ENCODE peak calls at places on chromosome 20, in eight cellular contexts. Z is endothelial cell of umbilical vein, A is IMR-90, Q is cardiac muscle cell, B is T-helper 17 cell, R is tibial nerve, O is heart right ventricle, I is astrocyte. K is an unnamed sample.

GRCh38 chr20:56974499-56975250 is 291.8 kb downstream of the BMP7 start:
- DNase-seq in Z (no peak), A (peak; percentile 37), Q (peak; percentile 62), B (no peak), R (no peak), O (no peak), I (peak; percentile 32), K (no peak)

GRCh38 chr20:33338465-33339258 is 55.6 kb downstream of the BPIFB1 start:
- DNase-seq in Z (no peak), A (no peak), Q (no peak), B (no peak), R (no peak), O (no peak), I (no peak), K (no peak)

GRCh38 chr20:1860446-1860845 is 34.8 kb upstream of the SIRPA start:
- DNase-seq in Z (no peak), A (peak; percentile 74), Q (peak; percentile 87), B (no peak), R (no peak), O (no peak), I (peak; percentile 89), K (no peak)

GRCh38 chr20:3909952-3910366 is 20.8 kb downstream of the PANK2 start:
- DNase-seq in Z (no peak), A (no peak), Q (no peak), B (no peak), R (no peak), O (no peak), I (no peak), K (no peak)

GRCh38 chr20:45924391-45925261 is 9.9 kb upstream of the PCIF1 start:
- DNase-seq in Z (peak; percentile 73), A (peak; percentile 61), Q (peak; percentile 80), B (no peak), R (peak; percentile 41), O (no peak), I (no peak), K (no peak)

GRCh38 chr20:10427060-10427692 is 6.8 kb downstream of the MKKS start:
- DNase-seq in Z (peak; percentile 79), A (peak; percentile 74), Q (peak; percentile 82), B (peak; percentile 15), R (no peak), O (peak; percentile 39), I (peak; percentile 51), K (no peak)

GRCh38 chr20:19995220-19995863 is 21.8 kb upstream of the NAA20 start:
- DNase-seq in Z (peak; percentile 65), A (peak; percentile 64), Q (peak; percentile 76), B (no peak), R (no peak), O (no peak), I (peak; percentile 46), K (no peak)

GRCh38 chr20:32972181-32973076 is 31.8 kb downstream of the SUN5 start:
- DNase-seq in Z (peak; percentile 8), A (no peak), Q (no peak), B (peak; percentile 77), R (no peak), O (no peak), I (no peak), K (no peak)

GRCh38 chr20:2800590-2801458 is at the start of gene CPXM1:
- DNase-seq in Z (peak; percentile 26), A (no peak), Q (peak; percentile 67), B (no peak), R (no peak), O (no peak), I (no peak), K (no peak)

GRCh38 chr20:19693508-19693907 is 64.5 kb upstream of the RIN2 start:
- DNase-seq in Z (no peak), A (no peak), Q (no peak), B (no peak), R (no peak), O (no peak), I (no peak), K (no peak)

GRCh38 chr20:22414354-22414753 is 170.0 kb downstream of the FOXA2 start:
- DNase-seq in Z (no peak), A (no peak), Q (peak; percentile 81), B (no peak), R (no peak), O (no peak), I (no peak), K (no peak)

GRCh38 chr20:371755-372542 is 8.6 kb upstream of the TRIB3 start:
- DNase-seq in Z (peak; percentile 93), A (peak; percentile 88), Q (peak; percentile 96), B (no peak), R (peak; percentile 37), O (peak; percentile 72), I (peak; percentile 54), K (peak; percentile 92)

GRCh38 chr20:25858495-25859425 is 162.1 kb upstream of the ZNF337 start:
- DNase-seq in Z (no peak), A (no peak), Q (no peak), B (no peak), R (no peak), O (no peak), I (no peak), K (no peak)

GRCh38 chr20:23442436-23442835 is 3.0 kb downstream of the CSTL1 start:
- DNase-seq in Z (no peak), A (no peak), Q (no peak), B (no peak), R (no peak), O (no peak), I (no peak), K (no peak)

GRCh38 chr20:61804896-61805295 is 260.8 kb downstream of the TAF4 start:
- DNase-seq in Z (no peak), A (no peak), Q (no peak), B (no peak), R (no peak), O (no peak), I (peak; percentile 3), K (no peak)

GRCh38 chr20:19867940-19868371 is 109.9 kb downstream of the RIN2 start:
- DNase-seq in Z (no peak), A (no peak), Q (no peak), B (no peak), R (no peak), O (no peak), I (no peak), K (no peak)

GRCh38 chr20:34190679-34191090 is 50.5 kb upstream of the ASIP start:
- DNase-seq in Z (peak; percentile 82), A (peak; percentile 87), Q (peak; percentile 93), B (no peak), R (peak; percentile 52), O (peak; percentile 52), I (peak; percentile 67), K (peak; percentile 54)

GRCh38 chr20:3932277-3933073 is 43.3 kb downstream of the PANK2 start:
- DNase-seq in Z (peak; percentile 82), A (peak; percentile 29), Q (no peak), B (no peak), R (no peak), O (no peak), I (no peak), K (no peak)

GRCh38 chr20:43028470-43028869 is 161.2 kb downstream of the PTPRT start:
- DNase-seq in Z (no peak), A (no peak), Q (no peak), B (no peak), R (no peak), O (no peak), I (no peak), K (no peak)

GRCh38 chr20:51767018-51767866 is 948 bp downstream of the ATP9A start:
- DNase-seq in Z (peak; percentile 42), A (no peak), Q (peak; percentile 35), B (no peak), R (peak; percentile 41), O (peak; percentile 70), I (peak; percentile 18), K (peak; percentile 87)
- H3K9me3 ChIP-seq in Z (no peaks in the 10 kb centered on the region), A (no peaks in the 10 kb centered on the region), Q (no peaks in the 10 kb centered on the region), B (no peaks in the 10 kb centered on the region), R (no peaks in the 10 kb centered on the region), O (no peaks in the 10 kb centered on the region), I (no peaks in the 10 kb centered on the region), K (no peaks in the 10 kb centered on the region)

DNA sequence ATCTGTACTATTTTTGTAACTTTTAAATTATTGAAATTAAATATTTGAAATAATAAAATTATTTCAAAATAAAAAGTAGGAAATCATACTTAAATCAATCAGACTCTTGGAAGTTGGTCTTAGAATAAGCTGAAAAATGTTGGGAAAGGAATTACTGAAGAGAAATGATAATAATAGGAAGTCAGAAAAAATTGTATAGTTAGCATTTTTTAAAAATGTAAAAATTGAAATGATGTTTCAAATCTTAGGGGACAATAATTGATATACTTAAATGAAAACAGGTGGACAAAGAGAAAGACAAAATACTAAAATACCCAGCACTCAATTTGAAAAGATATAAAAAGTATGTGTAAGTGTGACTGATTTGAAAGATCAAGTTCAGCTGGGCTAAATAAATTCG is 186.1 kb downstream of the BMP2 start:
- DNase-seq in Z (no peak), A (no peak), Q (no peak), B (no peak), R (no peak), O (no peak), I (no peak), K (no peak)
- H3K9me3 ChIP-seq in Z (no peaks in the 10 kb centered on the region), A (peaks cover 2% of the 10 kb centered on the region), Q (no peaks in the 10 kb centered on the region), B (no peaks in the 10 kb centered on the region), R (no peaks in the 10 kb centered on the region), O (peaks cover 27% of the 10 kb centered on the region), I (no peaks in the 10 kb centered on the region), K (no peaks in the 10 kb centered on the region)

GRCh38 chr20:60691966-60692615 is 560.0 kb upstream of the CDH4 start:
- DNase-seq in Z (no peak), A (no peak), Q (no peak), B (no peak), R (no peak), O (no peak), I (no peak), K (no peak)
- H3K9me3 ChIP-seq in Z (peaks cover 2% of the 10 kb centered on the region), A (peaks cover 4% of the 10 kb centered on the region), Q (no peaks in the 10 kb centered on the region), B (no peaks in the 10 kb centered on the region), R (no peaks in the 10 kb centered on the region), O (no peaks in the 10 kb centered on the region), I (no peaks in the 10 kb centered on the region), K (peaks cover under 1% of the 10 kb centered on the region)

GRCh38 chr20:41594514-41595322 is 23.5 kb downstream of the CHD6 start:
- DNase-seq in Z (no peak), A (no peak), Q (no peak), B (no peak), R (no peak), O (no peak), I (no peak), K (no peak)

GRCh38 chr20:41601742-41602141 is 16.4 kb downstream of the CHD6 start:
- DNase-seq in Z (no peak), A (no peak), Q (no peak), B (no peak), R (no peak), O (no peak), I (no peak), K (no peak)

GRCh38 chr20:41599699-41600104 is 18.5 kb downstream of the CHD6 start:
- DNase-seq in Z (no peak), A (no peak), Q (no peak), B (no peak), R (no peak), O (no peak), I (no peak), K (no peak)

GRCh38 chr20:41600926-41601631 is 17.1 kb downstream of the CHD6 start:
- DNase-seq in Z (no peak), A (no peak), Q (no peak), B (no peak), R (no peak), O (no peak), I (no peak), K (no peak)

DNA sequence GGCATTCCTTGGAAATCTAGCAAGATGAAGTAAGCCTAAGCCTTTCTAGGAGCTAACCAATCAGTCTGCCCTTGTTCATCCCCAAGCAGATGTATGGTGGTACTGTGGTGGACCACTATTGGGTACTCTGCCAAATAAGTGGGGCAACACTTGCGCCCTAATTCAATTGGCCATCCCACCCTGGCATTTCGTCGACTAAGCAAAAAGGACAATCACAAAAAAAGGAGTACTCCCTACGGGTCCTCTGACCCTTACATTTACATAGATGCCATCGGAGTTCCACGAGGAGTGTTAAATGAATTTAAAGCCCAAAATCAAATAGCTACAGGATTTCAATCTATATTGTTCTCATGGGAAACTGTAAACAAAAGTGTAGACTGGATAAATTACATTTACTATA is 19.5 kb downstream of the CHD6 start:
- DNase-seq in Z (no peak), A (no peak), Q (no peak), B (no peak), R (no peak), O (no peak), I (no peak), K (no peak)
- H3K9me3 ChIP-seq in Z (peaks cover 3% of the 10 kb centered on the region), A (peaks cover 36% of the 10 kb centered on the region), Q (peaks cover 6% of the 10 kb centered on the region), B (peaks cover 13% of the 10 kb centered on the region), R (no peaks in the 10 kb centered on the region), O (peaks cover 81% of the 10 kb centered on the region), I (peaks cover 15% of the 10 kb centered on the region), K (peaks cover 19% of the 10 kb centered on the region)

K was measured in lung.